ENCODE peak calls at places on chromosome 20, in nine cellular contexts. A, O, W, L, N, M, D, H and Q are unnamed samples.

GRCh38 chr20:8807480-8808179 is 261.3 kb upstream of the PLCB4 start:
- DNase-seq in A (no peak), O (no peak), W (no peak), L (no peak), N (no peak), M (no peak), D (no peak), H (no peak), Q (no peak)

GRCh38 chr20:44033873-44034272 is 119.2 kb downstream of the TOX2 start:
- DNase-seq in A (no peak), O (no peak), W (no peak), L (no peak), N (no peak), M (no peak), D (no peak), H (no peak), Q (no peak)

GRCh38 chr20:46056970-46057855 is 28.2 kb downstream of the SLC12A5 start:
- DNase-seq in A (no peak), O (no peak), W (no peak), L (no peak), N (peak), M (no peak), D (no peak), H (peak), Q (peak)

GRCh38 chr20:10076126-10077080 is 41.6 kb downstream of the ANKEF1 start:
- DNase-seq in A (no peak), O (no peak), W (no peak), L (no peak), N (no peak), M (no peak), D (no peak), H (no peak), Q (peak)

GRCh38 chr20:29878281-29878741 is 1379.2 kb upstream of the DEFB115 start:
- DNase-seq in A (no peak), O (no peak), W (peak), L (no peak), N (no peak), M (no peak), D (no peak), H (no peak), Q (no peak)

GRCh38 chr20:22548040-22548439 is 36.3 kb downstream of the FOXA2 start:
- DNase-seq in A (no peak), O (no peak), W (no peak), L (no peak), N (no peak), M (no peak), D (no peak), H (no peak), Q (no peak)

GRCh38 chr20:63739129-63740069 is at the start of gene SLC2A4RG:
- DNase-seq in A (peak), O (no peak), W (peak), L (peak), N (peak), M (peak), D (peak), H (peak), Q (peak)

GRCh38 chr20:9723501-9723900 is 115.4 kb downstream of the PAK5 start:
- DNase-seq in A (no peak), O (no peak), W (no peak), L (no peak), N (no peak), M (no peak), D (no peak), H (no peak), Q (no peak)

GRCh38 chr20:37519508-37520416 is 1.3 kb upstream of the NNAT start:
- DNase-seq in A (no peak), O (no peak), W (no peak), L (no peak), N (no peak), M (no peak), D (no peak), H (no peak), Q (no peak)

GRCh38 chr20:891121-892080 is 24.7 kb downstream of the ANGPT4 start:
- DNase-seq in A (no peak), O (no peak), W (no peak), L (no peak), N (no peak), M (no peak), D (no peak), H (peak), Q (no peak)

GRCh38 chr20:16562259-16562658 is 11.0 kb downstream of the KIF16B start:
- DNase-seq in A (no peak), O (no peak), W (no peak), L (no peak), N (no peak), M (no peak), D (no peak), H (no peak), Q (no peak)

GRCh38 chr20:59939052-59939878 is 840 bp downstream of the PPP1R3D start:
- DNase-seq in A (no peak), O (no peak), W (peak), L (no peak), N (no peak), M (no peak), D (no peak), H (peak), Q (peak)

GRCh38 chr20:59823860-59824259 is 109.6 kb downstream of the SYCP2 start:
- DNase-seq in A (no peak), O (no peak), W (no peak), L (no peak), N (no peak), M (no peak), D (no peak), H (no peak), Q (no peak)

GRCh38 chr20:25249198-25249931 is 1.5 kb downstream of the PYGB start:
- DNase-seq in A (no peak), O (no peak), W (no peak), L (no peak), N (peak), M (no peak), D (no peak), H (no peak), Q (no peak)

GRCh38 chr20:16968099-16968498 is 219.9 kb downstream of the OTOR start:
- DNase-seq in A (no peak), O (no peak), W (no peak), L (no peak), N (no peak), M (no peak), D (no peak), H (no peak), Q (no peak)

GRCh38 chr20:35120012-35120701 is 27.0 kb downstream of the EDEM2 start:
- DNase-seq in A (peak), O (no peak), W (no peak), L (no peak), N (peak), M (no peak), D (no peak), H (no peak), Q (peak)